ENCODE peak calls at places on chromosome X, in ten cellular contexts. U, X, H, Z, N, Y, B, I, C and T are unnamed samples.

GRCh38 chrX:134484039-134484438 is 24.1 kb downstream of the HPRT1 start:
- DNase-seq in U (no peak), X (no peak), H (no peak), Z (peak; percentile 8), N (peak; percentile 74), Y (peak; percentile 53), B (no peak), I (no peak), C (peak; percentile 81), T (no peak)

GRCh38 chrX:107029752-107030151 is 29.7 kb upstream of the MORC4 start:
- DNase-seq in U (no peak), X (no peak), H (no peak), Z (no peak), N (no peak), Y (no peak), B (no peak), I (no peak), C (no peak), T (no peak)

GRCh38 chrX:14291626-14292025 is 237.7 kb upstream of the GLRA2 start:
- DNase-seq in U (no peak), X (no peak), H (no peak), Z (no peak), N (no peak), Y (no peak), B (no peak), I (no peak), C (no peak), T (no peak)

GRCh38 chrX:21590012-21590776 is 67.9 kb downstream of the KLHL34 start:
- DNase-seq in U (no peak), X (no peak), H (no peak), Z (no peak), N (no peak), Y (no peak), B (no peak), I (no peak), C (no peak), T (no peak)

GRCh38 chrX:883588-883987 is 253.0 kb downstream of the SHOX start:
- DNase-seq in U (no peak), X (no peak), H (no peak), Z (no peak), N (no peak), Y (no peak), B (no peak), I (no peak), C (no peak), T (no peak)

GRCh38 chrX:40174594-40175415 is 77.0 kb upstream of the BCOR start:
- DNase-seq in U (no peak), X (no peak), H (peak; percentile 61), Z (peak; percentile 36), N (peak; percentile 55), Y (peak; percentile 41), B (no peak), I (peak; percentile 62), C (peak; percentile 52), T (peak; percentile 44)

GRCh38 chrX:41906515-41907165 is 16.7 kb downstream of the CASK start:
- DNase-seq in U (no peak), X (no peak), H (no peak), Z (no peak), N (no peak), Y (peak; percentile 56), B (no peak), I (no peak), C (peak; percentile 37), T (no peak)

GRCh38 chrX:140157611-140158010 is 192.3 kb upstream of the CXorf66 start:
- DNase-seq in U (no peak), X (no peak), H (no peak), Z (no peak), N (peak; percentile 12), Y (peak; percentile 15), B (no peak), I (no peak), C (peak; percentile 2), T (no peak)

GRCh38 chrX:114462266-114462665 is 121.6 kb upstream of the HTR2C start:
- DNase-seq in U (no peak), X (no peak), H (no peak), Z (no peak), N (no peak), Y (no peak), B (no peak), I (no peak), C (no peak), T (no peak)

GRCh38 chrX:21847342-21847741 is 7.9 kb downstream of the MBTPS2 start:
- DNase-seq in U (no peak), X (no peak), H (no peak), Z (no peak), N (no peak), Y (no peak), B (no peak), I (no peak), C (no peak), T (no peak)

GRCh38 chrX:47940448-47940847 is 63.3 kb downstream of the ZNF182 start:
- DNase-seq in U (no peak), X (no peak), H (no peak), Z (no peak), N (no peak), Y (no peak), B (no peak), I (no peak), C (no peak), T (no peak)

GRCh38 chrX:47936940-47937317 is 66.9 kb downstream of the ZNF182 start:
- DNase-seq in U (no peak), X (no peak), H (no peak), Z (no peak), N (no peak), Y (no peak), B (no peak), I (no peak), C (no peak), T (no peak)

GRCh38 chrX:47941423-47941822 is 62.4 kb downstream of the ZNF182 start:
- DNase-seq in U (no peak), X (no peak), H (no peak), Z (no peak), N (no peak), Y (peak; percentile 1), B (no peak), I (no peak), C (no peak), T (no peak)

DNA sequence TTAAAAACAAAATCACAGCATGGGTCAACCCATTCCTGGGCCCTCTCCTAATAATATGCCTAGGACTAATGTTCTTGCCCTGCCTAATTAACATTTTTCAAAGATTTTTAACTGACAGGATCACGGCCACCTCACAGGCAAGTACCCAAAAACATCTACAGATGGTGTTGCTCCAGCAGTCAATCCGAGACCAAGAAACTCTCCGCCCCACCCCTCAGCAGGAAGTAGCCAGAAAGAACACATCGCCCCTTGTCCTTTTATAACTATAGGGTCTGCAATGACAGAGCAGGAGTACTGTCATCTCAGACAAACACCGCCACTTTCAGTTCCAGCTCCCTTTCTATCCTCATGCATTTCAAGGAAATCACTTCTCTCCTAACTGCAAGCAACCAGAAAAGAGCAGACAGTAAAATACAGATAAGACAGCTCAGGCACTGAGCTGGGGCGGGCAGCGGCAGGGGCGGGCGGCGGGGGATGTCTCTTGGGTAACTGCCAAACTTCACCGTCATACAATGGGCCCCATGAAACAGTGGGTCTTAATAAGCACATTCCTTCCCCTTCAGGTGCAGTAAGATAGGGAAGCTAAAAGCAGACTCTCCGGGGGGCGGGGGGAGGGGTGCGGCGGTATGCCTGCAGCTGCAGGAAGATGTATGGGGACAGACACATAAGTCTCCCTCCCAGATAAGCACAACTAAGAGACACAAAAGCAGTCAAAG is 67.4 kb downstream of the ZNF182 start:
- DNase-seq in U (no peak), X (no peak), H (no peak), Z (peak; percentile 13), N (peak; percentile 0), Y (no peak), B (no peak), I (no peak), C (no peak), T (peak; percentile 6)
- TF ChIP-seq CTCF in U (no peak), X (no peak), H (no peak), Z (no peak), N (no peak), Y (no peak), B (no peak), I (no peak), C (no peak), T (no peak)

DNA sequence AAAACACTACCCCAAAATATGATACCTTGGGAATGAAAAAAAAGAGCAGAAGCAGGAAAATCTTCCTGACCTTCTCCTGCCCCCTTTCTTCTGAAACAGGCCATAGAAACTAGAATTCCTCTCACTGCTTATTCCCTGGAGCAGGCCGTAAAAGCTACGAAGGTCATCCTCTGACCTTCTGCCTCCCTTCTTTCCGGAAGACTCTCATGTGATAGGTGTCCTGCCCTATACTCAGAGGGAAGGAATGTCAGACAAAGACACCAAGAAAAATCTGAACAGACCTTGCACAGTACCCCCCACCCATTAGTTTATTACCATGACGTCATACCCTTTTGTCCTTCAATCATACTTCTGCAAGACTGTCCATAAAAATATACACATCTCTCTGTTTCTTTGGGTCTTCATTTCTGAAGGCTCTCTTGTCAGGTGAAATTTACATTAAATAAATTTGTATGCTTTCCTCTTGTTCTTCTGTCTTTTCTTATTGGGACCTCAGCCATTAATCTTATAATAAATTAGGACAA is 1523.9 kb downstream of the RPA4 start:
- DNase-seq in U (no peak), X (no peak), H (no peak), Z (no peak), N (no peak), Y (no peak), B (no peak), I (peak; percentile 3), C (no peak), T (no peak)
- TF ChIP-seq CTCF in U (no peak), X (no peak), H (no peak), Z (no peak), N (no peak), Y (no peak), B (no peak), I (no peak), C (no peak), T (no peak)

DNA sequence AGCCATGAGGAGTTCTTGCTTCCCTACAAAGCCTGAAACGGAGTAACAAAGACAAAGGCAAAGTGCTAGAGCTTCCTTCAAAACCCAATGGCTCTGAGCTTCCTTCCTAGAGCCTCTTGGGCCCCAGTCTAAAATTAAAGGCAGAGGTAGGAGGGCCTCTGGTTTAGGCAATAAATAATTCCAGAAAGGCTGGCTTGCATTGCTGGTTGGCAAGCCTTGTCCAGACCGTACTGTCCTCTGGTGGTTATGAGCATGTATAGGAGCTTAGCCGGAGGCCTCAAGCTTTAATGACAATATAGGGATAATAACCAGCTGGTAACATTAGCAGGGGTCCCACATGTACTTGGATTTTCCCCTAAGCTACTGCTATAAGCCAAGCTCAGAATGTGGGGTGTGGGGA is 237.3 kb downstream of the AR start:
- DNase-seq in U (no peak), X (no peak), H (no peak), Z (no peak), N (no peak), Y (no peak), B (no peak), I (no peak), C (no peak), T (no peak)
- TF ChIP-seq CTCF in U (no peak), X (no peak), H (no peak), Z (peak; percentile 6), N (peak; percentile 24), Y (no peak), B (no peak), I (no peak), C (no peak), T (no peak)

DNA sequence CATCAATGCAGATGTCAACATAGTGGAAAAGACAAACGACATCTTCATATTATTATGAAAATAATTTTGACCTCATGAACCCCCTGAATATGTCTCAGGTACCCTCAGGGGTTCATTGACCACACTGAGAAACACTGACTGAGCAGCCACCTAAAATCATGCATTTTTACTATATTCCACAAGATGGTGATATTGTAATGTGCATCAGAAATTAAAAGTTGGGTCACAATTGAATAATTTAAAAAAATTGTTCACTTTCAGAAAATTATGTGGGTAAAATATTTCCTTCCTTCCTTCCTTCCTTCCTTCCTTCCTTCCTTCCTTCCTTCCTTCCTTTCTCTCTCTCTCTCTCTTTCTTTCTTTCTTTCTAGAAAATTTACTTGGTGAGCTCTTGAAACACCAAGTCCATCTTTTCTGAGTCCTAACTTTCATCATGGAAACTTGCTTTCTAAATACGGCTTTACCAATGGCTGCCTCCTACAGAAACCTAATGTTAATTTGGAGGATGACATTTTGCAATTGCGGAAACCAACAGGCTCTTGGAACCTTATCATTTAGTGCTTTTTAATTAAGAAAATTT is 103.6 kb downstream of the RTL3 start:
- DNase-seq in U (no peak), X (no peak), H (no peak), Z (peak; percentile 9), N (peak; percentile 2), Y (no peak), B (no peak), I (no peak), C (peak; percentile 44), T (peak; percentile 2)
- TF ChIP-seq CTCF in U (no peak), X (peak; percentile 68), H (no peak), Z (no peak), N (peak; percentile 18), Y (peak; percentile 34), B (peak; percentile 43), I (no peak), C (peak; percentile 59), T (no peak)